ENCODE peak calls at places on chromosomes 4 and X, in five cellular contexts. O is astrocyte of the spinal cord, C is AG10803, L is cardiac septum, Z is Right ventricle myocardium inferior. W is an unnamed sample.

GRCh38 chr4:147964519-147964918 is 232.6 kb downstream of the ARHGAP10 start:
- DNase-seq in O (no peak), C (no peak), L (no peak), Z (no peak), W (no peak)

GRCh38 chrX:43423876-43424275 is 232.2 kb upstream of the MAOA start:
- DNase-seq in O (no peak), C (no peak), L (no peak), Z (no peak), W (no peak)

GRCh38 chr4:151458148-151458547 is 49.2 kb downstream of the FHIP1A start:
- DNase-seq in O (no peak), C (no peak), L (no peak), Z (no peak), W (no peak)

GRCh38 chr4:184403384-184403781 is 71.0 kb downstream of the IRF2 start:
- DNase-seq in O (no peak), C (no peak), L (no peak), Z (no peak), W (no peak)

GRCh38 chr4:73776363-73776762 is 36.0 kb downstream of the CXCL8 start:
- DNase-seq in O (peak; percentile 96), C (peak; percentile 70), L (no peak), Z (no peak), W (peak; percentile 19)

GRCh38 chr4:38314663-38315062 is 349.3 kb upstream of the KLF3 start:
- DNase-seq in O (no peak), C (no peak), L (no peak), Z (no peak), W (no peak)

GRCh38 chr4:37631551-37631950 is 54.6 kb downstream of the RELL1 start:
- DNase-seq in O (peak; percentile 34), C (peak; percentile 78), L (no peak), Z (no peak), W (peak; percentile 41)

GRCh38 chr4:4842476-4843441 is 16.7 kb upstream of the MSX1 start:
- DNase-seq in O (no peak), C (no peak), L (peak; percentile 51), Z (no peak), W (no peak)

GRCh38 chrX:7925867-7926472 is 1.2 kb downstream of the PNPLA4 start:
- DNase-seq in O (peak; percentile 73), C (peak; percentile 59), L (no peak), Z (no peak), W (peak; percentile 47)

GRCh38 chrX:3815896-3816664 is 102.6 kb upstream of the PRKX start:
- DNase-seq in O (peak; percentile 42), C (peak; percentile 17), L (peak; percentile 76), Z (peak; percentile 68), W (peak; percentile 71)

GRCh38 chrX:19991350-19991718 is 473 bp upstream of the BCLAF3 start:
- DNase-seq in O (no peak), C (no peak), L (no peak), Z (no peak), W (no peak)

GRCh38 chrX:36434521-36434920 is 515.0 kb downstream of the CFAP47 start:
- DNase-seq in O (no peak), C (no peak), L (no peak), Z (no peak), W (no peak)

GRCh38 chr4:169690787-169691186 is 67.0 kb downstream of the HPF1 start:
- DNase-seq in O (no peak), C (no peak), L (no peak), Z (no peak), W (no peak)

GRCh38 chrX:51461053-51462050 is 35.0 kb downstream of the NUDT11 start:
- DNase-seq in O (peak; percentile 57), C (peak; percentile 32), L (no peak), Z (no peak), W (no peak)

GRCh38 chr4:150501019-150501727 is 80.8 kb upstream of the MAB21L2 start:
- DNase-seq in O (peak; percentile 55), C (peak; percentile 81), L (no peak), Z (no peak), W (peak; percentile 12)

GRCh38 chr4:6917445-6918241 is 8.0 kb downstream of the TBC1D14 start:
- DNase-seq in O (peak; percentile 49), C (no peak), L (peak; percentile 93), Z (peak; percentile 91), W (peak; percentile 89)